ENCODE peak calls at places on chromosomes 4 and X, in nine cellular contexts. Z is IMR-90; U is gastroesophageal sphincter; C is aorta; M is stimulated activated effector memory CD8-positive, alpha-beta T cell treated with anti-CD3 and anti-CD28 coated beads, Interleukin-12 subunit alpha, Interleukin-12 subunit beta, amount 100 ng/mL, for 72 hours; A is sciatic nerve; Q is activated CD4-positive, alpha-beta T cell treated with anti-CD3 and anti-CD28 coated beads for 36 hours; Y is stimulated activated naive CD8-positive, alpha-beta T cell treated with anti-CD3 and anti-CD28 coated beads, Interleukin-15, Interleukin-2, amounts not matched to agents 100 U/mL and 50 U/mL, for 24 hours; L is Panc1. V is an unnamed sample.

GRCh38 chr4:1759818-1760223 is 33.3 kb upstream of the FGFR3 start:
- ATAC-seq in Y (no peak), Q (no peak), U (no peak), Z (no peak), L (no peak), M (no peak), C (no peak), A (no peak), V (no peak)

GRCh38 chrX:110215411-110215810 is 102.5 kb downstream of the AMMECR1 start:
- ATAC-seq in Q (no peak), U (no peak), Z (no peak), L (no peak), M (no peak), Y (no peak), A (no peak), C (no peak), V (no peak)

GRCh38 chr4:94995684-94996394 is 238.1 kb downstream of the BMPR1B start:
- ATAC-seq in C (peak; percentile 83), Z (peak; percentile 83), M (peak; percentile 26), U (peak; percentile 71), Q (peak; percentile 91), A (peak; percentile 76), Y (peak; percentile 32), L (peak; percentile 48), V (no peak)

GRCh38 chr4:164890691-164891090 is 13.7 kb downstream of the APELA start:
- ATAC-seq in M (no peak), Q (no peak), A (no peak), L (no peak), Y (no peak), C (no peak), Z (no peak), U (no peak), V (no peak)

GRCh38 chr4:147546341-147546740 is 65.4 kb downstream of the EDNRA start:
- ATAC-seq in Z (peak; percentile 78), Y (no peak), A (no peak), C (peak; percentile 34), U (no peak), Q (no peak), L (no peak), M (no peak), V (peak; percentile 72)

GRCh38 chrX:109889289-109890006 is 113.5 kb upstream of the TMEM164 start:
- ATAC-seq in L (peak; percentile 70), Z (peak; percentile 56), A (peak; percentile 62), Y (peak; percentile 36), C (no peak), U (peak; percentile 46), Q (no peak), M (no peak), V (peak; percentile 66)

GRCh38 chr4:108484187-108484586 is 136.2 kb upstream of the RPL34 start:
- ATAC-seq in Q (peak; percentile 55), L (no peak), C (no peak), Z (no peak), U (no peak), M (peak; percentile 17), Y (no peak), A (no peak), V (no peak)

GRCh38 chr4:24989327-24989726 is 41.4 kb downstream of the LGI2 start:
- ATAC-seq in A (no peak), Y (no peak), C (no peak), U (no peak), L (no peak), M (no peak), Q (no peak), Z (no peak), V (no peak)

GRCh38 chr4:105619193-105619931 is 66.9 kb downstream of the ARHGEF38 start:
- ATAC-seq in Q (no peak), L (no peak), M (no peak), A (no peak), Y (no peak), C (no peak), U (no peak), Z (no peak), V (no peak)

GRCh38 chr4:56400560-56400959 is 13.3 kb upstream of the AASDH start:
- ATAC-seq in Z (no peak), A (no peak), M (no peak), U (no peak), L (no peak), C (no peak), Y (no peak), Q (no peak), V (no peak)

GRCh38 chr4:107098403-107098802 is 62.3 kb upstream of the DKK2 start:
- ATAC-seq in L (no peak), C (no peak), Y (no peak), U (no peak), Q (no peak), M (no peak), Z (no peak), A (no peak), V (no peak)

GRCh38 chr4:82431026-82431745 is 796 bp downstream of the ENOPH1 start:
- ATAC-seq in A (no peak), C (no peak), M (no peak), U (no peak), Q (no peak), L (no peak), Z (no peak), Y (no peak), V (peak; percentile 20)

GRCh38 chr4:53365121-53365485 is 758 bp downstream of the SCFD2 start:
- ATAC-seq in A (peak; percentile 7), Q (no peak), Y (peak; percentile 5), C (peak; percentile 50), Z (peak; percentile 55), U (no peak), L (peak; percentile 56), M (peak; percentile 22), V (peak; percentile 73)

GRCh38 chr4:61294001-61294400 is 93.9 kb downstream of the ADGRL3 start:
- ATAC-seq in A (no peak), L (no peak), M (no peak), Z (no peak), Y (no peak), C (no peak), U (no peak), Q (no peak), V (no peak)

GRCh38 chr4:24032371-24032989 is 142.6 kb upstream of the PPARGC1A start:
- ATAC-seq in A (no peak), C (no peak), U (no peak), Y (no peak), L (no peak), M (no peak), Z (no peak), Q (no peak), V (no peak)

V was measured in SK-N-SH treated with all-trans-retinoic acid at 6 μM for 48 hours.